ENCODE peak calls at places on chromosomes 2 and 18, in four cellular contexts. L, O, Y and F are unnamed samples.

GRCh38 chr2:25354116-25354515 is 12.4 kb upstream of the DNMT3A start:
- DNase-seq in L (no peak), O (no peak), Y (no peak), F (no peak)

GRCh38 chr2:158931577-158931976 is 36.9 kb upstream of the TANC1 start:
- DNase-seq in L (peak; percentile 71), O (peak; percentile 75), Y (no peak), F (no peak)

GRCh38 chr2:68569604-68570003 is 73.8 kb upstream of the PROKR1 start:
- DNase-seq in L (peak; percentile 58), O (peak; percentile 78), Y (no peak), F (no peak)

GRCh38 chr2:95021015-95021399 is 4.5 kb upstream of the MAL start:
- DNase-seq in L (no peak), O (no peak), Y (no peak), F (no peak)

GRCh38 chr18:9673296-9674251 is 34.5 kb upstream of the RAB31 start:
- DNase-seq in L (peak; percentile 81), O (peak; percentile 81), Y (no peak), F (peak; percentile 92)

GRCh38 chr2:180656455-180656847 is 324.0 kb upstream of the UBE2E3 start:
- DNase-seq in L (peak; percentile 39), O (peak; percentile 85), Y (no peak), F (no peak)

GRCh38 chr18:34018358-34018757 is 206.4 kb downstream of the NOL4 start:
- DNase-seq in L (no peak), O (no peak), Y (no peak), F (no peak)

GRCh38 chr2:44680424-44680971 is 261.0 kb upstream of the SIX3 start:
- DNase-seq in L (no peak), O (no peak), Y (no peak), F (no peak)

GRCh38 chr2:30267576-30267975 is 36.2 kb downstream of the LBH start:
- DNase-seq in L (no peak), O (no peak), Y (no peak), F (no peak)

GRCh38 chr2:233409286-233409991 is 55.1 kb downstream of the DGKD start:
- DNase-seq in L (no peak), O (no peak), Y (no peak), F (no peak)

GRCh38 chr18:61991201-61991600 is 98.4 kb upstream of the RNF152 start:
- DNase-seq in L (peak; percentile 67), O (peak; percentile 63), Y (no peak), F (no peak)

GRCh38 chr2:96773922-96774321 is 13.2 kb downstream of the CNNM4 start:
- DNase-seq in L (no peak), O (no peak), Y (no peak), F (no peak)

GRCh38 chr2:215728504-215729065 is 284.8 kb downstream of the MREG start:
- DNase-seq in L (peak; percentile 98), O (peak; percentile 100), Y (no peak), F (no peak)

GRCh38 chr2:169189123-169189522 is 119.8 kb downstream of the DHRS9 start:
- DNase-seq in L (no peak), O (no peak), Y (no peak), F (no peak)

GRCh38 chr2:104825124-104825865 is 28.6 kb upstream of the POU3F3 start:
- DNase-seq in L (no peak), O (no peak), Y (no peak), F (no peak)

GRCh38 chr2:237452846-237453245 is 34.2 kb upstream of the MLPH start:
- DNase-seq in L (no peak), O (peak; percentile 54), Y (no peak), F (no peak)

GRCh38 chr2:56565143-56565542 is 381.4 kb downstream of the CCDC85A start:
- DNase-seq in L (peak; percentile 23), O (peak; percentile 42), Y (no peak), F (no peak)

GRCh38 chr2:212737773-212738172 is 199.2 kb upstream of the ERBB4 start:
- DNase-seq in L (no peak), O (no peak), Y (no peak), F (no peak)

GRCh38 chr2:235384624-235385023 is 109.2 kb upstream of the AGAP1 start:
- DNase-seq in L (no peak), O (no peak), Y (no peak), F (no peak)

GRCh38 chr2:73250872-73251846 is 17.1 kb downstream of the CCT7 start:
- DNase-seq in L (no peak), O (no peak), Y (no peak), F (no peak)

GRCh38 chr2:132439703-132440398 is 23.2 kb downstream of the GPR39 start:
- DNase-seq in L (peak; percentile 32), O (peak; percentile 57), Y (no peak), F (no peak)

GRCh38 chr2:67626656-67627055 is 229.5 kb downstream of the ETAA1 start:
- DNase-seq in L (peak; percentile 83), O (peak; percentile 76), Y (no peak), F (no peak)

GRCh38 chr2:128300621-128301020 is 18.0 kb downstream of the HS6ST1 start:
- DNase-seq in L (no peak), O (no peak), Y (no peak), F (no peak)